ENCODE peak calls at places on chromosomes 7 and 10, in five cellular contexts. F is GDM1; S is ELR; Y is H9; N is activated CD8-positive, alpha-beta T cell treated with anti-CD3 and anti-CD28 coated beads for 36 hours. M is an unnamed sample.
A peak's percentile ranks its signal among the peaks of the same experiment; 100 is the strongest.

GRCh38 chr7:139034855-139035587 is 821 bp downstream of the ZC3HAV1L start:
- DNase-seq in F (no peak), S (peak; percentile 59), Y (peak; percentile 55), N (peak; percentile 59), M (peak; percentile 55)

GRCh38 chr7:27723086-27723485 is 16.9 kb upstream of the TAX1BP1 start:
- DNase-seq in F (no peak), S (peak; percentile 41), Y (no peak), N (no peak), M (no peak)

GRCh38 chr7:135673360-135673706 is 11.0 kb downstream of the STMP1 start:
- DNase-seq in F (no peak), S (peak; percentile 91), Y (no peak), N (no peak), M (no peak)

GRCh38 chr10:19654576-19654975 is 161.7 kb upstream of the PLXDC2 start:
- DNase-seq in F (no peak), S (peak; percentile 67), Y (no peak), N (no peak), M (no peak)

GRCh38 chr7:106070201-106070551 is 41.9 kb downstream of the SYPL1 start:
- DNase-seq in F (no peak), S (no peak), Y (no peak), N (no peak), M (no peak)

GRCh38 chr7:136114966-136115762 is 138.0 kb upstream of the MTPN start:
- DNase-seq in F (peak; percentile 29), S (peak; percentile 56), Y (peak; percentile 85), N (peak; percentile 73), M (peak; percentile 72)

GRCh38 chr7:134886353-134887057 is 99.8 kb upstream of the AGBL3 start:
- DNase-seq in F (no peak), S (peak; percentile 47), Y (no peak), N (no peak), M (no peak)

GRCh38 chr7:158315326-158315725 is 272.3 kb downstream of the PTPRN2 start:
- DNase-seq in F (no peak), S (no peak), Y (peak; percentile 6), N (no peak), M (no peak)

GRCh38 chr7:27554826-27555225 is 107.9 kb downstream of the HIBADH start:
- DNase-seq in F (no peak), S (no peak), Y (no peak), N (no peak), M (no peak)

GRCh38 chr10:48474764-48475365 is 130.0 kb downstream of the ARHGAP22 start:
- DNase-seq in F (no peak), S (no peak), Y (no peak), N (no peak), M (no peak)